ENCODE peak calls at places on chromosomes 13 and 19, in four cellular contexts. Z, J, U and T are unnamed samples.

GRCh38 chr13:27186295-27186694 is 14.7 kb upstream of the USP12 start:
- DNase-seq in Z (no peak), J (no peak), U (no peak), T (no peak)

GRCh38 chr19:12244370-12244769 is 50.3 kb downstream of the ZNF44 start:
- DNase-seq in Z (no peak), J (no peak), U (no peak), T (no peak)

GRCh38 chr19:17555929-17556813 is 722 bp downstream of the COLGALT1 start:
- DNase-seq in Z (peak; percentile 26), J (peak; percentile 57), U (no peak), T (no peak)

GRCh38 chr19:13847033-13847899 is 29.7 kb upstream of the NANOS3 start:
- DNase-seq in Z (peak; percentile 77), J (peak; percentile 91), U (peak; percentile 84), T (no peak)

GRCh38 chr19:51727349-51727880 is 3.6 kb upstream of the HAS1 start:
- DNase-seq in Z (no peak), J (peak; percentile 45), U (no peak), T (peak; percentile 64)

GRCh38 chr13:26584713-26585112 is 27.2 kb downstream of the WASF3 start:
- DNase-seq in Z (no peak), J (peak; percentile 65), U (no peak), T (peak; percentile 45)

GRCh38 chr13:110575322-110576069 is 14.0 kb upstream of the RAB20 start:
- DNase-seq in Z (peak; percentile 42), J (no peak), U (no peak), T (no peak)

GRCh38 chr19:18292460-18292809 is 11.0 kb upstream of the JUND start:
- DNase-seq in Z (no peak), J (no peak), U (no peak), T (no peak)

GRCh38 chr19:55487884-55488687 is at the start of gene SSC5D:
- DNase-seq in Z (no peak), J (peak; percentile 22), U (no peak), T (no peak)

GRCh38 chr19:56155124-56155687 is 14.1 kb downstream of the ZNF444 start:
- DNase-seq in Z (no peak), J (no peak), U (no peak), T (no peak)

GRCh38 chr19:47848871-47849473 is 10.1 kb upstream of the TPRX2 start:
- DNase-seq in Z (no peak), J (peak; percentile 41), U (no peak), T (no peak)

GRCh38 chr13:41774605-41775218 is 186.2 kb downstream of the VWA8 start:
- DNase-seq in Z (no peak), J (no peak), U (no peak), T (no peak)

GRCh38 chr13:22915442-22916082 is 265.2 kb upstream of the SGCG start:
- DNase-seq in Z (no peak), J (peak; percentile 63), U (no peak), T (no peak)

GRCh38 chr19:4624733-4625362 is 14.5 kb upstream of the TNFAIP8L1 start:
- DNase-seq in Z (no peak), J (peak; percentile 36), U (no peak), T (no peak)

GRCh38 chr13:42971670-42972355 is 20.2 kb downstream of the EPSTI1 start:
- DNase-seq in Z (no peak), J (peak; percentile 88), U (no peak), T (no peak)

GRCh38 chr13:106534844-106535551 is 464 bp downstream of the EFNB2 start:
- DNase-seq in Z (no peak), J (peak; percentile 48), U (no peak), T (no peak)

GRCh38 chr13:25420161-25420560 is 48.4 kb downstream of the ATP8A2 start:
- DNase-seq in Z (no peak), J (no peak), U (no peak), T (no peak)